ENCODE peak calls at places on chromosomes 12 and 14, in ten cellular contexts. Q, Z, Y, T, E, W, C, P, U and O are unnamed samples.

GRCh38 chr12:66647034-66647691 is 31.7 kb downstream of the GRIP1 start:
- DNase-seq in Q (peak), Z (no peak), Y (no peak), T (no peak), E (peak), W (peak), C (no peak), P (peak), U (no peak), O (no peak)

GRCh38 chr12:19819231-19819630 is 379.9 kb downstream of the AEBP2 start:
- DNase-seq in Q (no peak), Z (no peak), Y (no peak), T (no peak), E (no peak), W (no peak), C (no peak), P (no peak), U (no peak), O (no peak)

GRCh38 chr14:71438684-71439083 is 493.5 kb upstream of the RGS6 start:
- DNase-seq in Q (peak), Z (no peak), Y (peak), T (no peak), E (no peak), W (no peak), C (no peak), P (no peak), U (no peak), O (no peak)

GRCh38 chr12:99658950-99659349 is 11.4 kb downstream of the GARIN6 start:
- DNase-seq in Q (no peak), Z (no peak), Y (no peak), T (peak), E (no peak), W (no peak), C (no peak), P (no peak), U (no peak), O (no peak)

GRCh38 chr12:121957831-121958515 is 39.6 kb downstream of the CFAP251 start:
- DNase-seq in Q (no peak), Z (no peak), Y (no peak), T (no peak), E (no peak), W (no peak), C (no peak), P (no peak), U (no peak), O (no peak)

GRCh38 chr12:5230151-5230550 is 186.5 kb downstream of the KCNA5 start:
- DNase-seq in Q (peak), Z (no peak), Y (no peak), T (no peak), E (no peak), W (no peak), C (no peak), P (peak), U (no peak), O (no peak)

GRCh38 chr12:119957135-119957534 is 31.9 kb upstream of the BICDL1 start:
- DNase-seq in Q (no peak), Z (no peak), Y (no peak), T (no peak), E (no peak), W (no peak), C (no peak), P (no peak), U (no peak), O (no peak)

GRCh38 chr12:130742716-130743115 is 26.6 kb upstream of the RIMBP2 start:
- DNase-seq in Q (no peak), Z (no peak), Y (no peak), T (no peak), E (no peak), W (no peak), C (no peak), P (no peak), U (no peak), O (no peak)

GRCh38 chr12:46921048-46921753 is 95.4 kb upstream of the SLC38A4 start:
- DNase-seq in Q (peak), Z (no peak), Y (no peak), T (no peak), E (no peak), W (peak), C (no peak), P (no peak), U (no peak), O (no peak)

GRCh38 chr14:80536456-80536855 is 325.2 kb upstream of the DIO2 start:
- DNase-seq in Q (no peak), Z (no peak), Y (no peak), T (no peak), E (no peak), W (no peak), C (no peak), P (peak), U (no peak), O (no peak)

GRCh38 chr14:33842299-33842698 is 108.6 kb downstream of the EGLN3 start:
- DNase-seq in Q (no peak), Z (peak), Y (no peak), T (no peak), E (peak), W (no peak), C (no peak), P (no peak), U (no peak), O (no peak)

GRCh38 chr12:95201056-95201670 is 16.1 kb downstream of the FGD6 start:
- DNase-seq in Q (no peak), Z (no peak), Y (no peak), T (peak), E (no peak), W (peak), C (no peak), P (no peak), U (no peak), O (no peak)

GRCh38 chr12:88743946-88744685 is 163.8 kb upstream of the KITLG start:
- DNase-seq in Q (no peak), Z (no peak), Y (no peak), T (no peak), E (no peak), W (no peak), C (no peak), P (no peak), U (no peak), O (no peak)

GRCh38 chr12:67546718-67547117 is 101.8 kb upstream of the DYRK2 start:
- DNase-seq in Q (no peak), Z (no peak), Y (no peak), T (no peak), E (no peak), W (no peak), C (no peak), P (no peak), U (no peak), O (no peak)

GRCh38 chr12:108948369-108948768 is 68.5 kb downstream of the DAO start:
- DNase-seq in Q (no peak), Z (no peak), Y (no peak), T (no peak), E (no peak), W (no peak), C (no peak), P (no peak), U (no peak), O (no peak)